ENCODE peak calls at places on chromosome 9, in ten cellular contexts. X is stimulated activated CD4-positive, alpha-beta T cell treated with anti-CD3 and anti-CD28 coated beads, Interleukin-1b, Interleukin-23, amount 100 ng/mL, for 24 hours; R is NCI-H2081; G is HEK293T; P is T-helper 2 cell; O is frontal cortex; F is activated CD4-positive, alpha-beta T cell treated with anti-CD3 and anti-CD28 coated beads for 36 hours; J is upper lobe of left lung; B is RWPE1; S is stimulated activated CD8-positive, alpha-beta memory T cell treated with anti-CD3 and anti-CD28 coated beads, Interleukin-2, amount 100 ng/mL, for 1 hour. T is an unnamed sample.

GRCh38 chr9:124286292-124286931 is 28.7 kb downstream of the NEK6 start:
- DNase-seq in X (peak; percentile 21), R (no peak), G (no peak), P (no peak), O (no peak), F (peak; percentile 76), J (peak; percentile 80), B (no peak), S (peak; percentile 21), T (no peak)

GRCh38 chr9:126394802-126395201 is 68.2 kb downstream of the MVB12B start:
- DNase-seq in X (no peak), R (no peak), G (no peak), P (no peak), O (no peak), F (no peak), J (no peak), B (no peak), S (no peak), T (no peak)

GRCh38 chr9:81234924-81235610 is 454.3 kb downstream of the TLE1 start:
- DNase-seq in X (no peak), R (no peak), G (no peak), P (no peak), O (no peak), F (no peak), J (no peak), B (no peak), S (no peak), T (no peak)

GRCh38 chr9:215631-216155 is 1.0 kb downstream of the DOCK8 start:
- DNase-seq in X (no peak), R (no peak), G (no peak), P (no peak), O (no peak), F (no peak), J (no peak), B (no peak), S (no peak), T (no peak)

GRCh38 chr9:71604197-71605063 is 163.9 kb downstream of the CEMIP2 start:
- DNase-seq in X (peak; percentile 67), R (peak; percentile 58), G (peak; percentile 61), P (peak; percentile 54), O (peak; percentile 22), F (peak; percentile 90), J (peak; percentile 83), B (peak; percentile 52), S (peak; percentile 68), T (peak; percentile 73)

GRCh38 chr9:119758241-119758640 is 389.0 kb upstream of the BRINP1 start:
- DNase-seq in X (no peak), R (no peak), G (no peak), P (no peak), O (no peak), F (no peak), J (no peak), B (no peak), S (no peak), T (no peak)

GRCh38 chr9:112669326-112669725 is 48.6 kb downstream of the INIP start:
- DNase-seq in X (no peak), R (no peak), G (no peak), P (no peak), O (no peak), F (no peak), J (no peak), B (no peak), S (no peak), T (no peak)

GRCh38 chr9:136373300-136374182 is at the start of gene CARD9:
- DNase-seq in X (no peak), R (no peak), G (no peak), P (no peak), O (no peak), F (no peak), J (peak; percentile 64), B (no peak), S (no peak), T (no peak)

GRCh38 chr9:21831841-21832509 is 29.5 kb downstream of the MTAP start:
- DNase-seq in X (no peak), R (no peak), G (no peak), P (no peak), O (no peak), F (peak; percentile 77), J (peak; percentile 58), B (peak; percentile 58), S (no peak), T (no peak)

GRCh38 chr9:35162605-35163315 is 951 bp downstream of the UNC13B start:
- DNase-seq in X (no peak), R (no peak), G (no peak), P (no peak), O (no peak), F (no peak), J (no peak), B (peak; percentile 29), S (no peak), T (no peak)

GRCh38 chr9:81902601-81903000 is 25.6 kb upstream of the SPATA31D4 start:
- DNase-seq in X (no peak), R (no peak), G (no peak), P (no peak), O (no peak), F (no peak), J (no peak), B (peak; percentile 65), S (no peak), T (no peak)

GRCh38 chr9:108056083-108056804 is 566.7 kb upstream of the KLF4 start:
- DNase-seq in X (no peak), R (no peak), G (no peak), P (no peak), O (no peak), F (no peak), J (no peak), B (peak; percentile 73), S (no peak), T (no peak)

GRCh38 chr9:125558453-125559084 is 148.4 kb downstream of the MAPKAP1 start:
- DNase-seq in X (peak; percentile 38), R (peak; percentile 72), G (peak; percentile 72), P (no peak), O (peak; percentile 52), F (peak; percentile 71), J (peak; percentile 48), B (peak; percentile 87), S (peak; percentile 10), T (peak; percentile 35)

GRCh38 chr9:15469406-15469805 is 41.4 kb downstream of the PSIP1 start:
- DNase-seq in X (no peak), R (peak; percentile 91), G (no peak), P (no peak), O (no peak), F (no peak), J (no peak), B (no peak), S (no peak), T (no peak)

GRCh38 chr9:115643948-115644727 is 509.5 kb upstream of the PAPPA start:
- DNase-seq in X (no peak), R (no peak), G (no peak), P (no peak), O (no peak), F (no peak), J (no peak), B (no peak), S (no peak), T (no peak)

GRCh38 chr9:128098936-128099931 is 28.3 kb downstream of the PTGES2 start:
- DNase-seq in X (no peak), R (no peak), G (no peak), P (no peak), O (no peak), F (no peak), J (no peak), B (peak; percentile 46), S (no peak), T (no peak)

GRCh38 chr9:69455311-69455710 is 130.3 kb downstream of the ENTREP1 start:
- DNase-seq in X (no peak), R (peak; percentile 45), G (no peak), P (no peak), O (no peak), F (no peak), J (no peak), B (no peak), S (no peak), T (no peak)

GRCh38 chr9:136799854-136800657 is 3.9 kb downstream of the CCDC183 start:
- DNase-seq in X (peak; percentile 87), R (peak; percentile 93), G (peak; percentile 88), P (peak; percentile 89), O (peak; percentile 80), F (peak; percentile 95), J (peak; percentile 95), B (peak; percentile 96), S (peak; percentile 89), T (peak; percentile 79)

GRCh38 chr9:29999645-30000044 is 2384.8 kb upstream of the ACO1 start:
- DNase-seq in X (no peak), R (no peak), G (no peak), P (no peak), O (no peak), F (no peak), J (no peak), B (no peak), S (no peak), T (no peak)

GRCh38 chr9:113150670-113151591 is at the start of gene SLC31A2:
- DNase-seq in X (peak; percentile 75), R (peak; percentile 87), G (peak; percentile 92), P (peak; percentile 69), O (peak; percentile 89), F (peak; percentile 95), J (peak; percentile 95), B (peak; percentile 92), S (peak; percentile 72), T (peak; percentile 77)

GRCh38 chr9:3662671-3663070 is 136.9 kb upstream of the RFX3 start:
- DNase-seq in X (no peak), R (no peak), G (no peak), P (no peak), O (no peak), F (no peak), J (no peak), B (no peak), S (no peak), T (no peak)

GRCh38 chr9:107246259-107247254 is 36.5 kb upstream of the RAD23B start:
- DNase-seq in X (no peak), R (no peak), G (no peak), P (no peak), O (no peak), F (peak; percentile 27), J (no peak), B (no peak), S (no peak), T (no peak)